ENCODE peak calls at places on chromosome 16, in four cellular contexts. P, K, R and V are unnamed samples.
A peak's percentile ranks its signal among the peaks of the same experiment; 100 is the strongest.

GRCh38 chr16:19555938-19556778 is 655 bp downstream of the VPS35L start:
- DNase-seq in P (no peak), K (peak; percentile 85), R (peak; percentile 13), V (peak; percentile 41)

GRCh38 chr16:59169168-59169567 is 435.1 kb upstream of the GOT2 start:
- DNase-seq in R (no peak), P (no peak), K (no peak), V (peak; percentile 9)

GRCh38 chr16:85532147-85532546 is 81.0 kb upstream of the GSE1 start:
- DNase-seq in R (no peak), P (no peak), K (no peak), V (no peak)

GRCh38 chr16:49446805-49447204 is 73.2 kb downstream of the C16orf78 start:
- DNase-seq in R (no peak), K (no peak), P (no peak), V (no peak)

GRCh38 chr16:51734220-51734619 is 583.1 kb upstream of the SALL1 start:
- DNase-seq in K (no peak), R (no peak), P (no peak), V (no peak)

GRCh38 chr16:74226361-74226979 is 70.1 kb upstream of the PSMD7 start:
- DNase-seq in K (peak; percentile 8), P (no peak), R (no peak), V (peak; percentile 10)

GRCh38 chr16:35298460-35299243 is 1839.2 kb downstream of the TP53TG3F start:
- DNase-seq in K (no peak), P (no peak), R (no peak), V (no peak)

GRCh38 chr16:77677129-77677528 is 45.2 kb upstream of the NUDT7 start:
- DNase-seq in K (no peak), R (no peak), P (no peak), V (no peak)

GRCh38 chr16:20383106-20384029 is 21.2 kb downstream of the PDILT start:
- DNase-seq in P (peak; percentile 84), R (no peak), K (peak; percentile 74), V (peak; percentile 70)

GRCh38 chr16:17194190-17194780 is 276.5 kb downstream of the XYLT1 start:
- DNase-seq in K (peak; percentile 70), R (no peak), P (no peak), V (no peak)

GRCh38 chr16:57257455-57258070 is 12.5 kb downstream of the ARL2BP start:
- DNase-seq in P (no peak), R (no peak), K (no peak), V (no peak)

GRCh38 chr16:72924487-72924886 is 123.4 kb downstream of the ZFHX3 start:
- DNase-seq in R (no peak), P (no peak), K (no peak), V (no peak)

GRCh38 chr16:29009050-29009837 is 24.4 kb downstream of the LAT start:
- DNase-seq in P (no peak), K (peak; percentile 98), R (no peak), V (no peak)

GRCh38 chr16:2035431-2036199 is 8.9 kb downstream of the NHERF2 start:
- DNase-seq in K (no peak), P (peak; percentile 84), R (no peak), V (no peak)

GRCh38 chr16:50266337-50267091 is at the start of gene ADCY7:
- DNase-seq in K (peak; percentile 91), P (no peak), R (no peak), V (no peak)

GRCh38 chr16:7998789-7999453 is 591.4 kb downstream of the TMEM114 start:
- DNase-seq in P (no peak), R (no peak), K (peak; percentile 10), V (no peak)

GRCh38 chr16:58948244-58948643 is 214.1 kb upstream of the GOT2 start:
- DNase-seq in K (no peak), R (no peak), P (no peak), V (no peak)

GRCh38 chr16:4052801-4053662 is 63.2 kb downstream of the ADCY9 start:
- DNase-seq in P (no peak), K (no peak), R (no peak), V (no peak)

GRCh38 chr16:2924901-2925820 is 13.4 kb downstream of the FLYWCH1 start:
- DNase-seq in P (no peak), K (no peak), R (no peak), V (no peak)

GRCh38 chr16:77298638-77299360 is 99.6 kb downstream of the SYCE1L start:
- DNase-seq in K (no peak), R (no peak), P (no peak), V (peak; percentile 52)

GRCh38 chr16:81505011-81505660 is 60.5 kb downstream of the CMIP start:
- DNase-seq in P (no peak), R (peak; percentile 72), K (peak; percentile 97), V (no peak)

GRCh38 chr16:77723108-77723514 is 797 bp downstream of the NUDT7 start:
- DNase-seq in R (no peak), P (no peak), K (peak; percentile 59), V (no peak)

GRCh38 chr16:53433930-53434435 is 288 bp upstream of the RBL2 start:
- DNase-seq in K (peak; percentile 89), R (no peak), P (peak; percentile 76), V (no peak)

GRCh38 chr16:78768226-78768625 is 668.8 kb downstream of the WWOX start:
- DNase-seq in K (no peak), P (no peak), R (no peak), V (no peak)

GRCh38 chr16:537415-538335 is 10.2 kb downstream of the CAPN15 start:
- DNase-seq in R (no peak), K (no peak), P (no peak), V (no peak)

GRCh38 chr16:70523621-70524405 is at the start of gene SF3B3:
- DNase-seq in P (peak; percentile 73), K (peak; percentile 84), R (no peak), V (peak; percentile 60)

DNA sequence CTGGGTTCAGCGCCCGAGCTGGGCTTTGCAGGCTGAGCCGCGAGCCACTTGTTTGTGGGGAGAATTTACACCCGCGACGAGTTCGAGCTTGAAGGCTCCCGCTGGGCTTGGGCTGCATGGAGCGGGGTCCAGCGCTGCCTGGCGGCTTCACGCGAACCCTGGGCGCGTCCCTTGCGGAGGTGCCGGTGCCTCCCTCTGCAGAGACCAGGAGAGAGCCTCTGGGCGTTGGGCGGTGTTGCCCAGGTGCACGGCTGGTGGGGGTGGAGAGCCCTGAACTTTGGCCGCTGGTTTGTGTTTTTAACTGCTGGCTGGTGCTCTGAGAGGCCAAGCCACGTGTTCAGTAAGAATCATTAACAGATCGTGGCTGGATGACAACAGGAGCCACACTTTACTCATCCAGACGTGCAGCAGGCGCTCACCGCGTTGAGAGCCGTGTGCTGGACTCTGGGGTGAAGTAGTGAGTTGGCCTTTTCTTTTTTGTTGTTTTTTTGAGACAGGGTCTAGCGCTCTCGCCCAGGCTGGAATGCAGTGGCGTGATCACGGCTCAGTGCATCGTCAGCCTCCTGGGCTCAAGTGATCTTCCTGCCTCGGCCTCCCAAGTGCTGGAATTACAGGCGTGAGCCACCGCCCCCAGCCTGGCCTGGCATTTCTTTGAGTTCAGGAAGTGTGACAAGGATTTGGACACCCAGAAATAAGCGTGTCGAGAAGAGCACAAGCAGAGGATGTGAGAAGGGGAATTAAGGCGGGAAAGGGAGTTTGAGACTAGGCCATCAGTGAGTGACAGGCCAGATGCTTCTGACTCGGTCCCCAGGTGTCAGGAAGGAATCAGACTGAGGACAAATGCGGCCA is 827 bp downstream of the CDK10 start:
- DNase-seq in K (peak; percentile 48), R (peak; percentile 24), P (peak; percentile 99), V (peak; percentile 67)
- TF ChIP-seq RAD21 in K (no peak), R (no peak), P (peak; percentile 95), V (no peak)

DNA sequence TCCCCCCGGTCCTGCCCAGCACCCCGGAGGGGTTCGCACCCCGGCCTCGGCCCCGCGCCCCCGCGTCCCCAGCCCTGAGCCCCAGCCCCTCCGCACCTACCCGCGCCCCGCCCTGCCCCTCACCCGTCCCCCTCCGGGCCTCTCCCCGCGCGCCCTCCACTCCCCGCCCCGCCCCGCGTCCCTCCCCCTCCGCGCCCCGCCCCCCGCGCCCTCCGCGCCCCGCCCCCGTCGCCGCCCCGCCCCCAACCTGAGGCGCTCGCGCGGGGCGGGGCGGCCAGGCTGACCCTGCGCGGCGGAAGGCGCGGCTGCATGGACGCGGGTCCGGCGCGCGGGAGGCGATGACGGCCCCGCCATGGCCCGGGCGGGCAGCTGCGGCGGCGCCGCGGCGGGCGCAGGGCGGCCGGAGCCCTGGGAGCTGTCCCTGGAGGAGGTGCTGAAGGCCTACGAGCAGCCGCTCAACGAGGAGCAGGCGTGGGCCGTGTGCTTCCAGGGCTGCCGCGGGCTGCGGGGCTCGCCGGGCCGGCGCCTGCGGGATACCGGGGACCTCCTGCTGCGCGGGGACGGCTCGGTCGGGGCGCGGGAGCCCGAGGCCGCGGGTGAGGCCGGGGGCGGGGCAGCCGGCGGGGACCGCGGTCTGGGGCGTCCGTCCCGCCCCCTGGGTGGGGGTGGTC is at the start of gene SPIRE2:
- DNase-seq in P (no peak), R (no peak), K (peak; percentile 85), V (no peak)
- TF ChIP-seq POLR2AphosphoS2 in P (no peak), R (no peak), K (no peak), V (no peak)

GRCh38 chr16:87432330-87432915 is 40.3 kb downstream of the MAP1LC3B start:
- DNase-seq in P (no peak), K (no peak), R (no peak), V (no peak)

GRCh38 chr16:87434146-87434667 is 42.1 kb downstream of the MAP1LC3B start:
- DNase-seq in R (no peak), P (no peak), K (no peak), V (no peak)

GRCh38 chr16:87435399-87436224 is 43.5 kb downstream of the MAP1LC3B start:
- DNase-seq in R (no peak), P (no peak), K (no peak), V (no peak)

GRCh38 chr16:87436225-87437172 is 44.4 kb downstream of the MAP1LC3B start:
- DNase-seq in K (no peak), P (no peak), R (no peak), V (no peak)

GRCh38 chr16:87431926-87432325 is 39.8 kb downstream of the MAP1LC3B start:
- DNase-seq in P (no peak), R (no peak), K (no peak), V (no peak)
- TF ChIP-seq HDAC2 in P (no peak), R (no peak), K (no peak), V (no peak)

GRCh38 chr16:67800252-67801046 is 5.9 kb downstream of the RANBP10 start:
- DNase-seq in P (no peak), K (peak; percentile 64), R (no peak), V (no peak)
- TF ChIP-seq RAD21 in P (no peak), K (no peak), R (no peak), V (no peak)

GRCh38 chr16:47309581-47310312 is 151.1 kb downstream of the ITFG1 start:
- DNase-seq in P (no peak), K (no peak), R (no peak), V (no peak)

GRCh38 chr16:47304563-47304962 is 156.3 kb downstream of the ITFG1 start:
- DNase-seq in K (no peak), P (no peak), R (no peak), V (no peak)

GRCh38 chr16:47310792-47311211 is 150.1 kb downstream of the ITFG1 start:
- DNase-seq in R (peak; percentile 17), K (no peak), P (no peak), V (no peak)

GRCh38 chr16:47311738-47312505 is 148.9 kb downstream of the ITFG1 start:
- DNase-seq in K (no peak), R (no peak), P (no peak), V (peak; percentile 10)

GRCh38 chr16:47308601-47309000 is 152.3 kb downstream of the ITFG1 start:
- DNase-seq in K (no peak), P (no peak), R (no peak), V (no peak)
- TF ChIP-seq POLR2AphosphoS2 in K (no peak), P (no peak), R (no peak), V (no peak)